ENCODE peak calls at places on chromosomes 3 and 15, in nine cellular contexts. K, R, O, Z, P, T, B, G and W are unnamed samples.
A peak's percentile ranks its signal among the peaks of the same experiment; 100 is the strongest.

GRCh38 chr3:52090131-52090548 is 33.8 kb upstream of the DUSP7 start:
- DNase-seq in Z (peak; percentile 84), T (no peak), R (no peak), B (no peak), K (peak; percentile 94), P (peak; percentile 44), G (no peak), O (no peak), W (peak; percentile 50)

GRCh38 chr3:17841190-17841828 is 98.9 kb upstream of the TBC1D5 start:
- DNase-seq in Z (peak; percentile 62), K (no peak), O (peak; percentile 62), P (peak; percentile 92), R (peak; percentile 73), G (peak; percentile 56), B (peak; percentile 79), T (peak; percentile 77), W (no peak)

GRCh38 chr3:28645149-28645548 is 296.5 kb upstream of the AZI2 start:
- DNase-seq in P (no peak), K (no peak), T (no peak), R (no peak), Z (no peak), O (no peak), B (no peak), G (no peak), W (no peak)

GRCh38 chr3:188624384-188624783 is 470.4 kb downstream of the LPP start:
- DNase-seq in Z (no peak), B (no peak), O (peak; percentile 20), R (no peak), G (no peak), T (no peak), P (no peak), K (no peak), W (no peak)

GRCh38 chr15:41936649-41937567 is 35.4 kb downstream of the EHD4 start:
- DNase-seq in P (no peak), Z (peak; percentile 78), T (peak; percentile 70), B (no peak), O (peak; percentile 64), K (no peak), G (peak; percentile 82), R (no peak), W (no peak)

GRCh38 chr3:117439812-117440211 is 730.2 kb downstream of the TUSC7 start:
- DNase-seq in T (no peak), G (no peak), B (peak; percentile 39), K (no peak), P (no peak), Z (no peak), R (no peak), O (no peak), W (no peak)

GRCh38 chr3:63364495-63364894 is 86.4 kb downstream of the SYNPR start:
- DNase-seq in P (no peak), G (no peak), O (no peak), K (no peak), B (no peak), Z (no peak), T (no peak), R (no peak), W (peak; percentile 64)

GRCh38 chr15:85473455-85473854 is 93.1 kb downstream of the AKAP13 start:
- DNase-seq in B (no peak), G (no peak), K (no peak), Z (no peak), T (no peak), R (peak; percentile 52), O (no peak), P (no peak), W (no peak)

GRCh38 chr3:53554559-53555511 is 60.4 kb downstream of the CACNA1D start:
- DNase-seq in O (no peak), K (no peak), B (no peak), T (no peak), Z (no peak), G (no peak), P (no peak), R (no peak), W (no peak)

GRCh38 chr3:128698211-128699011 is 27.6 kb upstream of the RAB7A start:
- DNase-seq in O (peak; percentile 37), T (peak; percentile 22), P (peak; percentile 88), G (no peak), R (no peak), K (peak; percentile 96), Z (peak; percentile 66), B (peak; percentile 21), W (no peak)

GRCh38 chr3:142853270-142854163 is 35.4 kb downstream of the PCOLCE2 start:
- DNase-seq in R (no peak), T (no peak), Z (peak; percentile 57), K (no peak), O (peak; percentile 42), B (no peak), P (no peak), G (no peak), W (peak; percentile 91)

GRCh38 chr15:82549199-82549665 is 9.0 kb upstream of the RPS17 start:
- DNase-seq in G (no peak), P (no peak), O (no peak), R (no peak), B (no peak), K (no peak), T (no peak), Z (no peak), W (no peak)

GRCh38 chr3:127783166-127783565 is 39.1 kb downstream of the MGLL start:
- DNase-seq in K (no peak), R (no peak), T (no peak), P (peak; percentile 57), O (no peak), B (no peak), Z (no peak), G (no peak), W (no peak)

GRCh38 chr3:126542340-126543241 is 16.1 kb downstream of the C3orf22 start:
- DNase-seq in R (no peak), K (peak; percentile 70), P (peak; percentile 72), G (no peak), O (peak; percentile 5), Z (peak; percentile 38), T (no peak), B (no peak), W (no peak)

GRCh38 chr15:68818088-68818670 is 2.5 kb downstream of the ANP32A start:
- DNase-seq in T (peak; percentile 68), R (peak; percentile 79), G (peak; percentile 45), B (peak; percentile 66), O (peak; percentile 76), Z (peak; percentile 77), P (peak; percentile 92), K (peak; percentile 96), W (no peak)

GRCh38 chr15:68818671-68819450 is 1.8 kb downstream of the ANP32A start:
- DNase-seq in P (peak; percentile 91), Z (peak; percentile 83), B (peak; percentile 55), R (peak; percentile 81), T (peak; percentile 22), K (peak; percentile 92), G (no peak), O (peak; percentile 65), W (peak; percentile 47)

GRCh38 chr15:68820589-68821189 is at the start of gene ANP32A:
- DNase-seq in Z (peak; percentile 98), G (peak; percentile 96), R (peak; percentile 98), P (peak; percentile 95), T (peak; percentile 98), K (peak; percentile 100), O (peak; percentile 98), B (peak; percentile 99), W (peak; percentile 91)

GRCh38 chr15:68820205-68820588 is 498 bp downstream of the ANP32A start:
- DNase-seq in O (peak; percentile 57), B (no peak), P (peak; percentile 89), R (peak; percentile 67), Z (peak; percentile 73), T (peak; percentile 59), K (no peak), G (no peak), W (no peak)

GRCh38 chr15:68819451-68820204 is 1.1 kb downstream of the ANP32A start:
- DNase-seq in K (peak; percentile 95), B (peak; percentile 45), T (peak; percentile 38), Z (peak; percentile 56), P (peak; percentile 84), O (peak; percentile 51), G (peak; percentile 48), R (peak; percentile 58), W (no peak)
- H3K27ac ChIP-seq in K (peak overlapping the region; percentile 89), B (peak overlapping the region; percentile 94), T (peak overlapping the region; percentile 59), Z (peak overlapping the region; percentile 64), P (peak overlapping the region; percentile 99), O (peak overlapping the region; percentile 99), G (peak overlapping the region; percentile 94), R (peak overlapping the region; percentile 91), W (peak overlapping the region; percentile 97)

GRCh38 chr15:25619076-25619475 is 180.3 kb upstream of the UBE3A start:
- DNase-seq in Z (no peak), R (no peak), O (no peak), P (no peak), K (no peak), B (no peak), G (no peak), T (no peak), W (no peak)

GRCh38 chr15:25619761-25620160 is 180.9 kb upstream of the UBE3A start:
- DNase-seq in T (no peak), P (no peak), G (no peak), B (no peak), R (no peak), K (no peak), O (no peak), Z (no peak), W (no peak)

GRCh38 chr15:25616471-25616870 is 177.6 kb upstream of the UBE3A start:
- DNase-seq in Z (no peak), O (no peak), P (no peak), B (no peak), K (no peak), T (no peak), R (no peak), G (no peak), W (no peak)

GRCh38 chr15:25620466-25620865 is 181.6 kb upstream of the UBE3A start:
- DNase-seq in O (no peak), R (no peak), Z (no peak), B (no peak), P (no peak), K (no peak), G (no peak), T (no peak), W (no peak)

GRCh38 chr15:25618161-25618560 is 179.3 kb upstream of the UBE3A start:
- DNase-seq in T (no peak), P (no peak), Z (no peak), B (no peak), K (no peak), R (no peak), O (no peak), G (no peak), W (no peak)
- H3K4me1 ChIP-seq in T (no peaks in the 10 kb centered on the region), P (no peaks in the 10 kb centered on the region), Z (no peaks in the 10 kb centered on the region), B (no peaks in the 10 kb centered on the region), K (no peaks in the 10 kb centered on the region), R (no peaks in the 10 kb centered on the region), O (no peaks in the 10 kb centered on the region), G (no peaks in the 10 kb centered on the region), W (no peaks in the 10 kb centered on the region)

GRCh38 chr3:193835414-193835813 is 242.4 kb downstream of the OPA1 start:
- DNase-seq in Z (no peak), G (no peak), O (no peak), P (no peak), T (no peak), R (no peak), B (no peak), K (no peak), W (no peak)
- H3K27ac ChIP-seq in Z (no peak overlapping the region), G (no peak overlapping the region), O (no peak overlapping the region), P (no peak overlapping the region), T (no peak overlapping the region), R (no peak overlapping the region), B (no peak overlapping the region), K (no peak overlapping the region), W (peak overlapping the region; percentile 100)

DNA sequence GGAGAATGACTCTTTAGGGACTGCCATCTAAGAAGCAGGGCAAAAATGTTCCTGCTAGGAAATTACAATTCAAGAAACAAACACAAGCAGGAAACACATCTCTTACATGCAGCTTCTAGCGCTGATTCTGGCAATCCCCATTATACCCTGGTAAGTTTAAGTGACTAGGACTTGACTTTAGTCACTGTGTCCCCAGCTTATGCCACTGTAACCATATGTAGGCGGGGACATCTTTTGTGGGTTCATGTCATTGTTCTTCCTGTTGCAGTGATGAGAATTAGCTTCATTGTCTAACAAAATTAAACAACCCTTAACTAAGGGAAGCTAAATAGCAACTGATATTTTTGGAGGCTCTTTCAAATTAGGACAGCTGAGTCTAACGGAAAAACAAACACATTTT is 17.9 kb upstream of the FAM81A start:
- DNase-seq in K (no peak), T (no peak), O (no peak), R (no peak), Z (no peak), B (no peak), G (no peak), P (no peak), W (no peak)
- H3K4me1 ChIP-seq in K (no peaks in the 10 kb centered on the region), T (peaks cover 8% of the 10 kb centered on the region), O (no peaks in the 10 kb centered on the region), R (peaks cover 34% of the 10 kb centered on the region), Z (no peaks in the 10 kb centered on the region), B (no peaks in the 10 kb centered on the region), G (peaks cover 3% of the 10 kb centered on the region), P (peaks cover 4% of the 10 kb centered on the region), W (no peaks in the 10 kb centered on the region)